ENCODE peak calls at places on chromosomes 2 and 18, in eight cellular contexts. T is SW 1271, Y is Caki2, L is sigmoid colon, O is HuH-7.5, I is activated gamma-delta T cell treated with Interleukin-2 at 50 U/mL for 16 hours, V is A172, Q is EL. W is an unnamed sample.

GRCh38 chr2:194896871-194897270 is 760.2 kb upstream of the SLC39A10 start:
- DNase-seq in T (no peak), Y (no peak), L (no peak), O (no peak), I (no peak), V (no peak), Q (no peak), W (no peak)

GRCh38 chr18:22641973-22642372 is 224.3 kb upstream of the CTAGE1 start:
- DNase-seq in T (no peak), Y (no peak), L (no peak), O (no peak), I (no peak), V (no peak), Q (no peak), W (no peak)

GRCh38 chr2:30417253-30417652 is 29.8 kb upstream of the LCLAT1 start:
- DNase-seq in T (no peak), Y (no peak), L (peak), O (no peak), I (no peak), V (no peak), Q (no peak), W (no peak)

GRCh38 chr18:13067124-13067523 is 76.0 kb downstream of the CEP192 start:
- DNase-seq in T (no peak), Y (no peak), L (no peak), O (no peak), I (no peak), V (no peak), Q (no peak), W (no peak)

GRCh38 chr2:217107480-217107879 is 247.6 kb upstream of the TNP1 start:
- DNase-seq in T (no peak), Y (no peak), L (no peak), O (no peak), I (no peak), V (no peak), Q (no peak), W (no peak)

GRCh38 chr18:9273221-9273620 is 61.4 kb upstream of the TWSG1 start:
- DNase-seq in T (no peak), Y (no peak), L (no peak), O (no peak), I (no peak), V (no peak), Q (no peak), W (no peak)

GRCh38 chr2:156982615-156983014 is 274.9 kb upstream of the GALNT5 start:
- DNase-seq in T (no peak), Y (no peak), L (no peak), O (no peak), I (no peak), V (peak), Q (peak), W (no peak)

GRCh38 chr18:68724021-68724420 is 9.1 kb upstream of the TMX3 start:
- DNase-seq in T (no peak), Y (no peak), L (no peak), O (no peak), I (no peak), V (no peak), Q (no peak), W (no peak)

GRCh38 chr2:73174941-73175662 is 27.3 kb upstream of the NOTO start:
- DNase-seq in T (no peak), Y (no peak), L (no peak), O (no peak), I (no peak), V (no peak), Q (no peak), W (no peak)

GRCh38 chr2:137607722-137608121 is 356.6 kb upstream of the HNMT start:
- DNase-seq in T (no peak), Y (no peak), L (no peak), O (no peak), I (no peak), V (no peak), Q (no peak), W (no peak)

GRCh38 chr18:37499008-37499407 is 66.6 kb downstream of the CELF4 start:
- DNase-seq in T (no peak), Y (no peak), L (no peak), O (no peak), I (no peak), V (no peak), Q (no peak), W (no peak)

GRCh38 chr2:25301453-25302352 is 40.0 kb downstream of the DNMT3A start:
- DNase-seq in T (no peak), Y (peak), L (no peak), O (no peak), I (peak), V (peak), Q (peak), W (no peak)

GRCh38 chr2:107278672-107279071 is 392.7 kb upstream of the ST6GAL2 start:
- DNase-seq in T (no peak), Y (no peak), L (no peak), O (no peak), I (no peak), V (no peak), Q (no peak), W (no peak)

GRCh38 chr18:40935423-40935822 is 1019.6 kb upstream of the PIK3C3 start:
- DNase-seq in T (no peak), Y (no peak), L (no peak), O (no peak), I (no peak), V (peak), Q (no peak), W (peak)

GRCh38 chr2:157327621-157328102 is 2.0 kb upstream of the ERMN start:
- DNase-seq in T (no peak), Y (peak), L (peak), O (peak), I (peak), V (peak), Q (peak), W (peak)

GRCh38 chr2:241180495-241180894 is 8.0 kb upstream of the ANO7 start:
- DNase-seq in T (no peak), Y (no peak), L (no peak), O (no peak), I (no peak), V (no peak), Q (no peak), W (no peak)

GRCh38 chr2:23705771-23706612 is 220.9 kb downstream of the ATAD2B start:
- DNase-seq in T (no peak), Y (no peak), L (no peak), O (no peak), I (no peak), V (no peak), Q (no peak), W (no peak)

GRCh38 chr18:12534820-12535219 is 123.1 kb downstream of the SPIRE1 start:
- DNase-seq in T (no peak), Y (no peak), L (no peak), O (no peak), I (no peak), V (no peak), Q (no peak), W (no peak)

GRCh38 chr2:3037196-3038194 is 340.1 kb downstream of the EIPR1 start:
- DNase-seq in T (no peak), Y (no peak), L (no peak), O (no peak), I (no peak), V (no peak), Q (no peak), W (no peak)

GRCh38 chr2:152284398-152284797 is 50.6 kb upstream of the FMNL2 start:
- DNase-seq in T (no peak), Y (no peak), L (no peak), O (no peak), I (no peak), V (no peak), Q (no peak), W (no peak)

GRCh38 chr2:182973441-182974352 is 64.6 kb downstream of the NCKAP1 start:
- DNase-seq in T (no peak), Y (no peak), L (no peak), O (no peak), I (no peak), V (no peak), Q (no peak), W (no peak)

GRCh38 chr18:74331404-74331803 is 15.8 kb downstream of the C18orf63 start:
- DNase-seq in T (no peak), Y (peak), L (no peak), O (no peak), I (no peak), V (peak), Q (peak), W (peak)

GRCh38 chr2:207227749-207228145 is 62.0 kb upstream of the KLF7 start:
- DNase-seq in T (no peak), Y (no peak), L (no peak), O (no peak), I (no peak), V (no peak), Q (no peak), W (no peak)

GRCh38 chr2:161357097-161357496 is 48.9 kb downstream of the PSMD14 start:
- DNase-seq in T (no peak), Y (no peak), L (no peak), O (no peak), I (no peak), V (no peak), Q (no peak), W (no peak)

GRCh38 chr2:101012706-101013181 is 10.7 kb downstream of the RPL31 start:
- DNase-seq in T (no peak), Y (peak), L (no peak), O (no peak), I (peak), V (peak), Q (peak), W (peak)